ENCODE peak calls at places on chromosomes 13 and 19, in four cellular contexts. K is GM12878, Z is SK-N-SH, X is K562. G is an unnamed sample.

GRCh38 chr13:24328145-24328544 is 18.8 kb downstream of the C1QTNF9 start:
- DNase-seq in K (no peak), Z (peak), X (no peak), G (peak)

GRCh38 chr13:22061371-22061805 is 390.5 kb downstream of the FGF9 start:
- DNase-seq in K (peak), Z (no peak), X (no peak), G (no peak)

GRCh38 chr13:27043013-27043412 is 128.6 kb downstream of the USP12 start:
- DNase-seq in K (no peak), Z (peak), X (no peak), G (no peak)

GRCh38 chr19:30530751-30531150 is 158.6 kb downstream of the ZNF536 start:
- DNase-seq in K (no peak), Z (no peak), X (no peak), G (no peak)

GRCh38 chr13:106446011-106446410 is 89.5 kb downstream of the EFNB2 start:
- DNase-seq in K (no peak), Z (no peak), X (no peak), G (no peak)

GRCh38 chr13:109249780-109250528 is 536.4 kb downstream of the IRS2 start:
- DNase-seq in K (no peak), Z (no peak), X (no peak), G (no peak)

GRCh38 chr19:336067-336614 is 8.5 kb downstream of the MIER2 start:
- DNase-seq in K (no peak), Z (no peak), X (no peak), G (no peak)

GRCh38 chr19:3360494-3361383 is 5.6 kb upstream of the NFIC start:
- DNase-seq in K (no peak), Z (peak), X (peak), G (no peak)

GRCh38 chr19:45767881-45768643 is 990 bp downstream of the SIX5 start:
- DNase-seq in K (no peak), Z (peak), X (peak), G (peak)

GRCh38 chr13:44426461-44426860 is 52.8 kb downstream of the SERP2 start:
- DNase-seq in K (no peak), Z (no peak), X (no peak), G (no peak)

GRCh38 chr13:34019870-34020269 is 201.9 kb downstream of the RFC3 start:
- DNase-seq in K (no peak), Z (no peak), X (no peak), G (no peak)

GRCh38 chr13:26988059-26988769 is 183.4 kb downstream of the USP12 start:
- DNase-seq in K (no peak), Z (no peak), X (no peak), G (no peak)

GRCh38 chr13:43339843-43340550 is 316.6 kb downstream of the DNAJC15 start:
- DNase-seq in K (no peak), Z (no peak), X (no peak), G (no peak)

GRCh38 chr13:24834902-24835510 is 71.0 kb downstream of the RNF17 start:
- DNase-seq in K (no peak), Z (no peak), X (no peak), G (no peak)

DNA sequence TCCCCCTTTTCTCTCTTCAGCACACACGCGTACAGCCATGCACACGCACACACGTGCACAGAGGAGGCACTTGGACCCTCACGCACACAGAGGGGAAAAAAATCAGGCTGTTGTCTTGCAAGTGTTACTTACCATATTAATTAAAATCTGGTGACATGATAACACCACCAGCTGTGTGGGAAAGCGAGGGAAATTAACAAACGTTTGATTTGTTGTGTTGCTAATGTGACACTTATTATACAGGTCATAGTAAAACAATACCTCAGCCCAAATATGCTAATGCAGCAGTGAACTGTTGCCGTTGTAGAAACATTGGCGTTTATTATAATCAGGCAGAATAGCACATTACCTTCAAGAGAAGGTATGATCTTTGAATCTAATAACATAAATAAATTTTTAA is 211.7 kb downstream of the TEX29 start:
- DNase-seq in K (no peak), Z (no peak), X (no peak), G (no peak)
- TF ChIP-seq USF1 in K (no peak), Z (no peak), X (no peak), G (no peak)

GRCh38 chr19:33388231-33388816 is 14.8 kb downstream of the CEBPG start:
- DNase-seq in K (no peak), Z (peak), X (no peak), G (no peak)

GRCh38 chr19:33387351-33388230 is 14.1 kb downstream of the CEBPG start:
- DNase-seq in K (no peak), Z (no peak), X (no peak), G (no peak)

GRCh38 chr19:33389574-33390119 is 16.1 kb downstream of the CEBPG start:
- DNase-seq in K (no peak), Z (peak), X (no peak), G (no peak)

GRCh38 chr19:33390120-33390907 is 16.8 kb downstream of the CEBPG start:
- DNase-seq in K (no peak), Z (peak), X (no peak), G (no peak)

GRCh38 chr19:33388817-33389573 is 15.5 kb downstream of the CEBPG start:
- DNase-seq in K (no peak), Z (peak), X (no peak), G (no peak)
- TF ChIP-seq USF1 in K (no peak), Z (no peak), X (no peak), G (no peak)

DNA sequence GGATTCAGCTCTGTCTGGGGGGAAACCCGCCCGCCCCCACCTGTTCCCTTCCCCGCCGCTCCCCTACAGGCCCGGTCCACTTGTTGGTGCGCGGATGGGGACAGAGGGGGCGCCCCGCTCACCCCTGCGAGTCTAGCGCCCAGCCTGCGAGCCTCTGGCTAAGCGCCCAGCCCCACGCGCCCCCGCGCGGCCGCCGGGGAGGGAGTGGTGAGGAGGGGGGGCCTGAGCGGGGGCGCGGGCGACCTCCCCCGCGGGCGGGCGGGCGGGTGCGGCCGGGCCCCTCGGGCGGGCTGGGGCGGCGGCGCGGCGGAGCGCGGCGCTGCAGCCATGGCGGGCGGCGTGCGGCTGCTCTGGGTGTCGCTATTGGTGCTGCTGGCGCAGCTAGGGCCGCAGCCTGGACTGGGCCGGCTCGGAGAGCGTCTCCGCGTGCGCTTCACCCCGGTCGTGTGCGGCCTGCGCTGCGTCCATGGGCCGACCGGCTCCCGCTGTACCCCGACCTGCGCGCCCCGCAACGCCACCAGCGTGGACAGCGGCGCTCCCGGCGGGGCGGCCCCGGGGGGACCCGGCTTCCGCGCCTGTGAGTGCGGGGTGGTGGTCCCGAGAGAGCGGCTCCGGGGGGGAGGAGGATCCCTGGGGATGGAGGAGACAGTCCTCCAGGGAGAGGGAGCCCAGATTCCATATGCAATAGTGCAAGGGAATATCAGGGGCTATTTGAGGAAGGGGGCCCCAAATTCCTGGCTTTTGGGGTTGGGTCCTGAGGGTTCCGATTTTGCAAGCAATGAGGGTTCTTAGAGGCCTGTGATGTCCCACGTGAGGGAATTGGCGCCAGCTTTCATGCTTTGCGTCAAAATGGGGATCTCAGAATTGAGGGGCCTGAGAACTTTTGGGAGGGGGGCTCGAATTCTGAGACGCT is at the start of gene LTBP4:
- DNase-seq in K (no peak), Z (peak), X (peak), G (no peak)
- TF ChIP-seq USF1 in K (no peak), Z (no peak), X (peak), G (no peak)

GRCh38 chr19:49920624-49921363 is 8.2 kb upstream of the ATF5 start:
- DNase-seq in K (peak), Z (no peak), X (no peak), G (no peak)
- TF ChIP-seq USF1 in K (no peak), Z (no peak), X (no peak), G (no peak)

GRCh38 chr13:35500071-35500595 is 23.6 kb upstream of the MAB21L1 start:
- DNase-seq in K (no peak), Z (no peak), X (no peak), G (no peak)

GRCh38 chr13:35499131-35500051 is 22.9 kb upstream of the MAB21L1 start:
- DNase-seq in K (no peak), Z (no peak), X (no peak), G (no peak)

GRCh38 chr13:35496011-35496410 is 19.5 kb upstream of the MAB21L1 start:
- DNase-seq in K (no peak), Z (no peak), X (no peak), G (no peak)

GRCh38 chr13:35501721-35502235 is 25.3 kb upstream of the MAB21L1 start:
- DNase-seq in K (no peak), Z (no peak), X (no peak), G (no peak)

GRCh38 chr13:35496761-35497386 is 20.4 kb upstream of the MAB21L1 start:
- DNase-seq in K (no peak), Z (no peak), X (no peak), G (no peak)
- TF ChIP-seq USF1 in K (no peak), Z (no peak), X (no peak), G (no peak)

GRCh38 chr13:99257291-99257690 is 888 bp downstream of the GPR18 start:
- DNase-seq in K (no peak), Z (no peak), X (no peak), G (no peak)

GRCh38 chr13:99256283-99256682 is 1.9 kb downstream of the GPR18 start:
- DNase-seq in K (no peak), Z (no peak), X (no peak), G (no peak)

GRCh38 chr13:99258210-99258860 is at the start of gene GPR18:
- DNase-seq in K (peak), Z (no peak), X (no peak), G (no peak)

GRCh38 chr13:99256709-99257108 is 1.5 kb downstream of the GPR18 start:
- DNase-seq in K (no peak), Z (no peak), X (no peak), G (no peak)

GRCh38 chr13:99255241-99255640 is 2.9 kb downstream of the GPR18 start:
- DNase-seq in K (no peak), Z (no peak), X (no peak), G (no peak)
- TF ChIP-seq USF1 in K (no peak), Z (no peak), X (no peak), G (no peak)

GRCh38 chr19:47729799-47730520 is 15.4 kb upstream of the NOP53 start:
- DNase-seq in K (no peak), Z (peak), X (peak), G (peak)
- TF ChIP-seq USF1 in K (no peak), Z (no peak), X (no peak), G (no peak)

DNA sequence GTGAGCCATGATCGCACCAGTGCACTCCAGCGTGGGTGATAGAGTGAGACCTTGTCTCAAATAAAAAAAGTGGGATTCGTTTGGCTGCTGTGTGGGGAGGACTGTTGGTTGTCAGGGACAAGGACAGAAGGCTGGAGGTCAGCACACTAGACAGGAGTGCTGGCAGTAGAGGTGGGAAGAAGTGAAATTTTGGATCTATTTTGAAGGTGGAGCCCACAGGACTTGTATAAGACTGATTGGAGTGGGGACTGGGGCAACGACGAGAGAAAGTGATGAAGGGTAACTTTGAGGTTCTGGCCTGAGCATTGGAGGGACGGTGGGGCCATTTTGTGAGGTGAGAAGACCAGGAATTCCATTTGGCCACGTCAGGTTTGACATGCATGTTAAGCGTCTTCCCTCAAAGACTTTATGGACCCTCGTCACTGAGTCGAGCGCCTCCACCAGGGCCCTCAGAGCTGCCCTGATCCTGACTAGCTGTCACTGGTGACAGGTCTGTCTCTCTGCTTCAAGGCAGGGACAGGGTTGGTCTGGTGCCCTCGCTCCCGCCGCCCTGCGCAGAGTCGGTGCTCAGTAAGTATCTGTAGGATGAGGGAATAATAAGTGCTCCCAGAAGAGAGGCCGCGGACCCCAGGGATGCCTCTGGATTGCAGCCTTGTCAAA is 673 bp downstream of the CTU1 start:
- DNase-seq in K (no peak), Z (no peak), X (peak), G (no peak)
- TF ChIP-seq USF1 in K (no peak), Z (no peak), X (no peak), G (no peak)

GRCh38 chr19:14383556-14383897 is 2.3 kb downstream of the ADGRE5 start:
- DNase-seq in K (no peak), Z (no peak), X (peak), G (no peak)

GRCh38 chr19:14385492-14385891 is 4.2 kb downstream of the ADGRE5 start:
- DNase-seq in K (no peak), Z (no peak), X (peak), G (no peak)

GRCh38 chr19:14383898-14384669 is 2.8 kb downstream of the ADGRE5 start:
- DNase-seq in K (no peak), Z (no peak), X (peak), G (no peak)

GRCh38 chr19:14378890-14379289 is 2.4 kb upstream of the ADGRE5 start:
- DNase-seq in K (no peak), Z (peak), X (no peak), G (no peak)

GRCh38 chr19:14381689-14382474 is 638 bp downstream of the ADGRE5 start:
- DNase-seq in K (no peak), Z (no peak), X (peak), G (no peak)
- TF ChIP-seq USF1 in K (no peak), Z (no peak), X (peak), G (no peak)